ENCODE peak calls at places on chromosomes 4 and X, in four cellular contexts. C is psoas muscle, K is LHCN-M2, Q is fibroblast of mammary gland. U is an unnamed sample.

GRCh38 chr4:88779431-88779830 is 81.8 kb upstream of the NAP1L5 start:
- DNase-seq in Q (no peak), C (no peak), K (peak), U (peak)

GRCh38 chrX:68139791-68140190 is 293.5 kb downstream of the OPHN1 start:
- DNase-seq in K (no peak), Q (peak), C (no peak), U (no peak)

GRCh38 chrX:22338740-22339139 is 66.0 kb downstream of the CBLL2 start:
- DNase-seq in C (no peak), Q (peak), K (peak), U (peak)

GRCh38 chr4:45732161-45732560 is 391.7 kb downstream of the GABRG1 start:
- DNase-seq in C (no peak), K (no peak), Q (no peak), U (no peak)

GRCh38 chr4:186724048-186724860 is 598 bp upstream of the FAT1 start:
- DNase-seq in C (peak), Q (peak), K (peak), U (peak)

GRCh38 chrX:19543951-19544359 is 28.6 kb upstream of the MAP3K15 start:
- DNase-seq in K (no peak), Q (no peak), C (no peak), U (no peak)

GRCh38 chr4:23903859-23904438 is 14.1 kb upstream of the PPARGC1A start:
- DNase-seq in C (no peak), K (peak), Q (peak), U (no peak)

GRCh38 chr4:110289601-110290100 is 91.2 kb upstream of the ELOVL6 start:
- DNase-seq in K (no peak), Q (no peak), C (no peak), U (peak)

GRCh38 chr4:78512357-78512920 is 39.1 kb upstream of the ANXA3 start:
- DNase-seq in Q (no peak), C (no peak), K (no peak), U (no peak)